ENCODE peak calls at places on chromosomes 13 and 19, in five cellular contexts. Y is stimulated activated CD4-positive, alpha-beta T cell treated with anti-CD3 and anti-CD28 coated beads, Interleukin-2, amount 100 ng/mL, for 48 hours; V is sciatic nerve; D is neural crest cell; Z is NCI-H146. P is an unnamed sample.

GRCh38 chr13:29525757-29526156 is 69.7 kb downstream of the SLC7A1 start:
- DNase-seq in Y (no peak), V (no peak), D (no peak), Z (no peak), P (no peak)

GRCh38 chr19:3722443-3723109 is 14.4 kb downstream of the TJP3 start:
- DNase-seq in Y (no peak), V (no peak), D (no peak), Z (peak; percentile 80), P (peak; percentile 81)

GRCh38 chr19:37718357-37718756 is 1.2 kb downstream of the ZNF607 start:
- DNase-seq in Y (no peak), V (no peak), D (no peak), Z (no peak), P (no peak)

GRCh38 chr13:71610876-71611275 is 256.1 kb downstream of the DACH1 start:
- DNase-seq in Y (no peak), V (no peak), D (no peak), Z (no peak), P (no peak)

GRCh38 chr13:40228486-40228885 is 438.0 kb downstream of the FOXO1 start:
- DNase-seq in Y (no peak), V (no peak), D (no peak), Z (no peak), P (no peak)

GRCh38 chr19:49560358-49560900 is 19.9 kb downstream of the NOSIP start:
- DNase-seq in Y (no peak), V (no peak), D (no peak), Z (no peak), P (no peak)

GRCh38 chr13:80755925-80756324 is 415.0 kb upstream of the SPRY2 start:
- DNase-seq in Y (no peak), V (no peak), D (no peak), Z (no peak), P (peak; percentile 18)

GRCh38 chr19:5251096-5252065 is 89.2 kb downstream of the PTPRS start:
- DNase-seq in Y (no peak), V (no peak), D (no peak), Z (no peak), P (no peak)

GRCh38 chr19:57903298-57904174 is 12.9 kb downstream of the ZNF417 start:
- DNase-seq in Y (no peak), V (no peak), D (no peak), Z (no peak), P (peak; percentile 76)

GRCh38 chr19:1854542-1855039 is 6.3 kb upstream of the REXO1 start:
- DNase-seq in Y (no peak), V (no peak), D (no peak), Z (no peak), P (peak; percentile 81)